ENCODE peak calls at places on chromosome 14, in ten cellular contexts. T is endothelial cell of umbilical vein, M is A673, G is HFF-Myc, X is BE2C, F is left ventricle myocardium inferior, K is Calu3, I is MCF 10A, J is cardiac muscle cell, W is lung. S is an unnamed sample.

GRCh38 chr14:76962303-76962660 is 66.2 kb downstream of the IRF2BPL start:
- DNase-seq in T (no peak), M (peak; percentile 51), G (no peak), X (no peak), F (no peak), K (no peak), I (no peak), J (no peak), W (no peak), S (no peak)

GRCh38 chr14:103522649-103523582 is at the start of gene CKB:
- DNase-seq in T (no peak), M (peak; percentile 78), G (no peak), X (peak; percentile 88), F (peak; percentile 75), K (peak; percentile 54), I (no peak), J (peak; percentile 54), W (no peak), S (no peak)

GRCh38 chr14:69713127-69713800 is 53.7 kb upstream of the SRSF5 start:
- DNase-seq in T (peak; percentile 62), M (peak; percentile 39), G (no peak), X (no peak), F (no peak), K (no peak), I (peak; percentile 89), J (no peak), W (no peak), S (peak; percentile 87)

GRCh38 chr14:99203801-99204200 is 68.2 kb downstream of the BCL11B start:
- DNase-seq in T (no peak), M (no peak), G (no peak), X (no peak), F (no peak), K (no peak), I (no peak), J (no peak), W (no peak), S (no peak)

GRCh38 chr14:101475468-101476257 is 85.6 kb upstream of the DIO3 start:
- DNase-seq in T (no peak), M (no peak), G (peak; percentile 4), X (no peak), F (no peak), K (peak; percentile 59), I (peak; percentile 92), J (peak; percentile 95), W (no peak), S (peak; percentile 82)

GRCh38 chr14:53599221-53599945 is 357.2 kb downstream of the BMP4 start:
- DNase-seq in T (no peak), M (no peak), G (no peak), X (no peak), F (no peak), K (no peak), I (no peak), J (no peak), W (no peak), S (no peak)

GRCh38 chr14:55333785-55334485 is 62.7 kb downstream of the FBXO34 start:
- DNase-seq in T (peak; percentile 13), M (no peak), G (no peak), X (no peak), F (no peak), K (no peak), I (no peak), J (no peak), W (no peak), S (peak; percentile 51)

GRCh38 chr14:67514650-67515385 is 18.3 kb upstream of the PLEKHH1 start:
- DNase-seq in T (peak; percentile 15), M (peak; percentile 24), G (no peak), X (peak; percentile 20), F (peak; percentile 36), K (peak; percentile 40), I (peak; percentile 38), J (peak; percentile 32), W (peak; percentile 41), S (no peak)

GRCh38 chr14:51119411-51120051 is 24.6 kb upstream of the TRIM9 start:
- DNase-seq in T (no peak), M (no peak), G (no peak), X (no peak), F (no peak), K (no peak), I (no peak), J (no peak), W (no peak), S (no peak)

GRCh38 chr14:79057333-79057732 is 887.2 kb downstream of the NRXN3 start:
- DNase-seq in T (no peak), M (no peak), G (no peak), X (no peak), F (no peak), K (no peak), I (no peak), J (no peak), W (no peak), S (no peak)

GRCh38 chr14:61090432-61091216 is 109.6 kb downstream of the SLC38A6 start:
- DNase-seq in T (no peak), M (no peak), G (no peak), X (no peak), F (no peak), K (no peak), I (no peak), J (peak; percentile 35), W (no peak), S (no peak)

GRCh38 chr14:77141592-77142288 is at the start of gene ZDHHC22:
- DNase-seq in T (no peak), M (no peak), G (no peak), X (peak; percentile 60), F (no peak), K (no peak), I (no peak), J (peak; percentile 28), W (no peak), S (no peak)

GRCh38 chr14:35402323-35403084 is 2.0 kb downstream of the NFKBIA start:
- DNase-seq in T (peak; percentile 38), M (no peak), G (no peak), X (no peak), F (no peak), K (no peak), I (peak; percentile 53), J (no peak), W (no peak), S (peak; percentile 55)

GRCh38 chr14:32331227-32331597 is 2.1 kb downstream of the AKAP6 start:
- DNase-seq in T (no peak), M (no peak), G (no peak), X (no peak), F (no peak), K (no peak), I (no peak), J (no peak), W (no peak), S (no peak)
- TF ChIP-seq CTCF in T (no peak), M (no peak), G (no peak), X (no peak), F (no peak), K (no peak), I (no peak), J (no peak), W (no peak), S (no peak)

GRCh38 chr14:104563742-104564615 is 15.6 kb upstream of the C14orf180 start:
- DNase-seq in T (peak; percentile 62), M (peak; percentile 56), G (peak; percentile 7), X (peak; percentile 96), F (peak; percentile 67), K (peak; percentile 89), I (peak; percentile 59), J (peak; percentile 63), W (peak; percentile 61), S (peak; percentile 21)
- TF ChIP-seq CTCF in T (peak; percentile 86), M (peak; percentile 74), G (peak; percentile 85), X (peak; percentile 93), F (peak; percentile 88), K (peak; percentile 84), I (peak; percentile 89), J (peak; percentile 82), W (peak; percentile 77), S (peak; percentile 82)

GRCh38 chr14:39492267-39492666 is 60.0 kb upstream of the FBXO33 start:
- DNase-seq in T (no peak), M (peak; percentile 58), G (no peak), X (no peak), F (no peak), K (no peak), I (peak; percentile 25), J (peak; percentile 85), W (no peak), S (peak; percentile 55)

GRCh38 chr14:39488600-39488999 is 56.4 kb upstream of the FBXO33 start:
- DNase-seq in T (no peak), M (peak; percentile 17), G (no peak), X (no peak), F (no peak), K (no peak), I (peak; percentile 1), J (peak; percentile 17), W (no peak), S (no peak)

DNA sequence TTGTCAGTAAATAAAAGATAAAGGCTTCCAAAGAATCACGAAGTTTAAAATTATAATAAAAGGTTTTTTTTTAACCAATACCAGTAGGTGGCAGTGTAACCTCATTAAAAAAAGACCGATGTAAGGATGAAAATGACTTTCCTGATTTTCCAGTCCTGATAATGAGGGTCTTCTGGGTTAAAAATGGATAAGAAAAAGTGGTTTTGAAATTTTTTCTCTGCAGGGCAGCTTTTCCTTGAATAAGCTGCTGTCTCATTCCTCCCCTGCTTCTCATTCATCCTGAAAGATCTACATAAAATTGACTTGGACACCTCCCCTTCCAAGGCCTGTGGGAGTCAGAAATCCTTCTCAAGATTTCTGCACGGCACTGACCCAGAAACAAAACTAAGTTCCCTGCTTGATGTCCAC is 58.9 kb upstream of the FBXO33 start:
- DNase-seq in T (peak; percentile 24), M (peak; percentile 72), G (no peak), X (no peak), F (no peak), K (no peak), I (peak; percentile 38), J (peak; percentile 57), W (no peak), S (peak; percentile 28)
- TF ChIP-seq CTCF in T (peak; percentile 7), M (peak; percentile 57), G (no peak), X (peak; percentile 39), F (peak; percentile 66), K (peak; percentile 41), I (peak; percentile 32), J (peak; percentile 33), W (peak; percentile 23), S (peak; percentile 34)

GRCh38 chr14:71399057-71399487 is 491.8 kb downstream of the PCNX1 start:
- DNase-seq in T (no peak), M (no peak), G (no peak), X (no peak), F (no peak), K (no peak), I (no peak), J (no peak), W (no peak), S (no peak)

GRCh38 chr14:71405676-71406075 is 498.4 kb downstream of the PCNX1 start:
- DNase-seq in T (no peak), M (no peak), G (no peak), X (no peak), F (no peak), K (no peak), I (no peak), J (no peak), W (no peak), S (no peak)

GRCh38 chr14:71408362-71409035 is 501.2 kb downstream of the PCNX1 start:
- DNase-seq in T (no peak), M (no peak), G (no peak), X (no peak), F (no peak), K (no peak), I (no peak), J (no peak), W (no peak), S (no peak)

GRCh38 chr14:71400821-71401447 is 493.7 kb downstream of the PCNX1 start:
- DNase-seq in T (peak; percentile 22), M (peak; percentile 59), G (no peak), X (no peak), F (no peak), K (no peak), I (no peak), J (peak; percentile 35), W (no peak), S (peak; percentile 71)

GRCh38 chr14:71403673-71404072 is 496.4 kb downstream of the PCNX1 start:
- DNase-seq in T (no peak), M (peak; percentile 52), G (no peak), X (peak; percentile 39), F (no peak), K (peak; percentile 29), I (peak; percentile 42), J (peak; percentile 47), W (no peak), S (peak; percentile 50)
- TF ChIP-seq CTCF in T (no peak), M (peak; percentile 32), G (no peak), X (peak; percentile 39), F (no peak), K (no peak), I (peak; percentile 18), J (peak; percentile 4), W (no peak), S (peak; percentile 24)